ENCODE peak calls at places on chromosomes 7 and 10, in five cellular contexts. U is ovary, O is GM23338, C is neural progenitor cell, X is endothelial cell of umbilical vein. R is an unnamed sample. For H3K36me3, the result is how much of the 10 kb centered on the place peaks cover.

GRCh38 chr10:47165711-47166404 is 134.1 kb upstream of the GDF10 start:
- DNase-seq in U (peak), O (no peak), C (no peak), X (peak), R (no peak)

GRCh38 chr10:99534939-99535763 is 2.4 kb downstream of the NKX2-3 start:
- DNase-seq in U (no peak), O (peak), C (peak), X (no peak), R (peak)

GRCh38 chr7:80047856-80048459 is 86.7 kb upstream of the GNAI1 start:
- DNase-seq in U (no peak), O (no peak), C (no peak), X (no peak), R (no peak)

GRCh38 chr7:46909601-46910051 is 672.3 kb downstream of the TNS3 start:
- DNase-seq in U (no peak), O (no peak), C (no peak), X (no peak), R (no peak)

GRCh38 chr10:23294638-23295247 is 49.9 kb downstream of the C10orf67 start:
- DNase-seq in U (no peak), O (peak), C (peak), X (no peak), R (no peak)

GRCh38 chr10:75977146-75977545 is 545.7 kb downstream of the LRMDA start:
- DNase-seq in U (peak), O (no peak), C (no peak), X (no peak), R (no peak)

GRCh38 chr10:86411281-86411841 is 44.8 kb upstream of the GRID1 start:
- DNase-seq in U (no peak), O (no peak), C (no peak), X (peak), R (no peak)

GRCh38 chr10:821322-821721 is 110.2 kb downstream of the LARP4B start:
- DNase-seq in U (no peak), O (no peak), C (no peak), X (no peak), R (no peak)

GRCh38 chr10:127450644-127451043 is 98.5 kb upstream of the NPS start:
- DNase-seq in U (no peak), O (no peak), C (no peak), X (no peak), R (no peak)

GRCh38 chr10:70898687-70899086 is 10.3 kb upstream of the PCBD1 start:
- DNase-seq in U (no peak), O (no peak), C (no peak), X (no peak), R (no peak)

GRCh38 chr7:81482600-81483186 is 287.2 kb downstream of the HGF start:
- DNase-seq in U (no peak), O (peak), C (peak), X (peak), R (no peak)

GRCh38 chr10:67697646-67698245 is 1.8 kb upstream of the CTNNA3 start:
- DNase-seq in U (no peak), O (peak), C (peak), X (peak), R (no peak)

GRCh38 chr10:490256-490655 is 199.2 kb downstream of the DIP2C start:
- DNase-seq in U (peak), O (no peak), C (no peak), X (no peak), R (no peak)

GRCh38 chr7:30141405-30142045 is 6.7 kb downstream of the MTURN start:
- DNase-seq in U (no peak), O (no peak), C (no peak), X (no peak), R (no peak)

GRCh38 chr10:83373659-83374058 is 765.6 kb upstream of the GHITM start:
- DNase-seq in U (no peak), O (peak), C (peak), X (peak), R (no peak)

GRCh38 chr7:100372256-100372655 is 1.0 kb upstream of the PILRA start:
- DNase-seq in U (no peak), O (no peak), C (no peak), X (no peak), R (no peak)

GRCh38 chr10:76022366-76022765 is 590.9 kb downstream of the LRMDA start:
- DNase-seq in U (no peak), O (no peak), C (no peak), X (no peak), R (no peak)

GRCh38 chr10:58335306-58336005 is 650 bp downstream of the UBE2D1 start:
- DNase-seq in U (peak), O (peak), C (peak), X (peak), R (peak)

GRCh38 chr10:109727436-109727835 is 195.9 kb downstream of the XPNPEP1 start:
- DNase-seq in U (no peak), O (no peak), C (no peak), X (no peak), R (no peak)

GRCh38 chr10:69332278-69333010 is 54.1 kb downstream of the HK1 start:
- DNase-seq in U (no peak), O (no peak), C (no peak), X (no peak), R (no peak)

GRCh38 chr7:50799873-50800272 is 17.2 kb upstream of the GRB10 start:
- DNase-seq in U (no peak), O (no peak), C (no peak), X (no peak), R (no peak)

GRCh38 chr7:65946895-65947294 is 35.1 kb downstream of the GUSB start:
- DNase-seq in U (peak), O (no peak), C (no peak), X (peak), R (no peak)

GRCh38 chr7:50762337-50762736 is 20.4 kb downstream of the GRB10 start:
- DNase-seq in U (no peak), O (no peak), C (no peak), X (no peak), R (no peak)

GRCh38 chr10:69729326-69730048 is 72.2 kb upstream of the COL13A1 start:
- DNase-seq in U (no peak), O (no peak), C (no peak), X (no peak), R (no peak)

GRCh38 chr10:124565565-124566221 is 104.1 kb downstream of the LHPP start:
- DNase-seq in U (no peak), O (peak), C (peak), X (no peak), R (no peak)

GRCh38 chr10:61617586-61617985 is 45.1 kb upstream of the CABCOCO1 start:
- DNase-seq in U (no peak), O (no peak), C (no peak), X (no peak), R (no peak)

GRCh38 chr10:92173996-92174395 is 116.9 kb downstream of the CPEB3 start:
- DNase-seq in U (no peak), O (peak), C (peak), X (no peak), R (no peak)

GRCh38 chr7:157411580-157411979 is 74.8 kb downstream of the DNAJB6 start:
- DNase-seq in U (no peak), O (peak), C (no peak), X (no peak), R (no peak)

GRCh38 chr7:112484671-112485097 is 3.9 kb downstream of the LSMEM1 start:
- DNase-seq in U (no peak), O (no peak), C (no peak), X (peak), R (no peak)

GRCh38 chr10:7100004-7100697 is 310.7 kb downstream of the SFMBT2 start:
- DNase-seq in U (no peak), O (no peak), C (no peak), X (no peak), R (no peak)
- H3K36me3 ChIP-seq in U (under half), O (under half), C (under half), X (under half), R (under half)

GRCh38 chr10:14587540-14588083 is 187.1 kb downstream of the FAM107B start:
- DNase-seq in U (no peak), O (no peak), C (no peak), X (no peak), R (no peak)
- TF ChIP-seq CTCF in U (no peak), O (no peak), C (no peak), X (no peak), R (no peak)

GRCh38 chr7:155750255-155751125 is 61.8 kb downstream of the SHH start:
- DNase-seq in U (no peak), O (no peak), C (no peak), X (peak), R (no peak)
- H3K4me3 ChIP-seq in U (no peak), O (no peak), C (no peak), X (no peak), R (no peak)

DNA sequence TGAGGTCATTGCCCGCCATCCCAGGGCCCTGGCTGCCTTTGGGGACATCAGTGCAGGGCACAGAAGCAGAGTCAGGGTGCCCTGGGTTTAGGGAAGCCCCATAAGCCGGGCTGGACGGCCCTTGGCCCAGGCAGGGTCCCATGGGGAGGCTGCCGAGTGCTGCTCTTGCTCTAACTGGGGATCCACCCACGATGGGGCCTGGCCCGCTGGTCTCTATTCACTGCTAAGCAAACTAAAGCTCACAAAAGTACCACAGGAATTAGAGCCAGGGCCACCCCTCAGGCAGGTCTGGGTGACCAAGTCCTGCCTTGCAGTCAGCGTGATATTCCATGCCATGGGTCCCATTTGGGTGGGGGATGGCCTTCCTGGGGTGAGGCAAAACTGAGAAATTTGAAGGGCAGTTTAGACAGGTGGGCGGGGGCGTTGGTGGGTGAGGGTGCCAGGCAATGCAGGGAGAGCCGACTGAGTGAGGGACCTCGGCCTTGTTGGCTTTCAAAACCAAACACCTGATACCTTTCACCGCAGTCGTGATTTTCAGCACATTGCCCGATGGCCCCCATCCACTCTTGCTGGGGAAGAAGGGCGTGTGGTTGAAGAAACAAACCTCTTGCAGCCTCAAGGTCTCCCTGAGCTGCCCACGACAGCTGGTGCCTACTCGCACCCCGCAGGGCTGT is 92.8 kb upstream of the PPIF start:
- DNase-seq in U (no peak), O (no peak), C (no peak), X (no peak), R (no peak)
- H3K36me3 ChIP-seq in U (under half), O (under half), C (under half), X (under half), R (under half)

GRCh38 chr7:98944386-98944785 is 66.1 kb downstream of the TRRAP start:
- DNase-seq in U (no peak), O (no peak), C (no peak), X (no peak), R (no peak)
- TF ChIP-seq CTCF in U (no peak), O (no peak), C (no peak), X (no peak), R (no peak)

GRCh38 chr10:52212062-52212461 is 102.0 kb upstream of the DKK1 start:
- DNase-seq in U (no peak), O (peak), C (no peak), X (no peak), R (no peak)

GRCh38 chr10:52215745-52216361 is 98.2 kb upstream of the DKK1 start:
- DNase-seq in U (peak), O (peak), C (peak), X (peak), R (peak)

GRCh38 chr10:52210161-52210560 is 103.9 kb upstream of the DKK1 start:
- DNase-seq in U (no peak), O (no peak), C (no peak), X (no peak), R (no peak)

GRCh38 chr10:52213511-52213831 is 100.6 kb upstream of the DKK1 start:
- DNase-seq in U (no peak), O (peak), C (peak), X (no peak), R (no peak)

GRCh38 chr10:52212802-52213510 is 101.1 kb upstream of the DKK1 start:
- DNase-seq in U (no peak), O (no peak), C (no peak), X (no peak), R (no peak)
- H3K4me3 ChIP-seq in U (no peak), O (no peak), C (no peak), X (no peak), R (no peak)

DNA sequence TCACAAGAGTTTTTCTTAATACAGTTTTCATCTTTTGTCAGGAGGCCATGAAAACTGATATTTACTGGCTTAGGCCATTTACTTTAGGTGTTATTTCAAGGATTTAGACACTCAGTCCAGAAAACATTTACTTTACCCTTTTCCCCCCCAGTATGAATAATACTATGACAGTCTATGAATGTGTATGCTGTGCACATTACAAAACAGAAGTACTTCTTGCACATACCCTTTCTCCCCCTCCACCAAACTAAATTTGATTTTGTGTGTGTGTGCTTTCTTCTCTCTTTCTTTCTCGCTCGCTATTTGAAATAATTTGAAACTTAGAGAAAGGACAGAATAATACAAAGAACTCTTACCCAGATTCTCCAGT is 41.3 kb downstream of the RBM33 start:
- DNase-seq in U (no peak), O (no peak), C (no peak), X (no peak), R (no peak)
- H3K36me3 ChIP-seq in U (under half), O (under half), C (under half), X (under half), R (under half)

DNA sequence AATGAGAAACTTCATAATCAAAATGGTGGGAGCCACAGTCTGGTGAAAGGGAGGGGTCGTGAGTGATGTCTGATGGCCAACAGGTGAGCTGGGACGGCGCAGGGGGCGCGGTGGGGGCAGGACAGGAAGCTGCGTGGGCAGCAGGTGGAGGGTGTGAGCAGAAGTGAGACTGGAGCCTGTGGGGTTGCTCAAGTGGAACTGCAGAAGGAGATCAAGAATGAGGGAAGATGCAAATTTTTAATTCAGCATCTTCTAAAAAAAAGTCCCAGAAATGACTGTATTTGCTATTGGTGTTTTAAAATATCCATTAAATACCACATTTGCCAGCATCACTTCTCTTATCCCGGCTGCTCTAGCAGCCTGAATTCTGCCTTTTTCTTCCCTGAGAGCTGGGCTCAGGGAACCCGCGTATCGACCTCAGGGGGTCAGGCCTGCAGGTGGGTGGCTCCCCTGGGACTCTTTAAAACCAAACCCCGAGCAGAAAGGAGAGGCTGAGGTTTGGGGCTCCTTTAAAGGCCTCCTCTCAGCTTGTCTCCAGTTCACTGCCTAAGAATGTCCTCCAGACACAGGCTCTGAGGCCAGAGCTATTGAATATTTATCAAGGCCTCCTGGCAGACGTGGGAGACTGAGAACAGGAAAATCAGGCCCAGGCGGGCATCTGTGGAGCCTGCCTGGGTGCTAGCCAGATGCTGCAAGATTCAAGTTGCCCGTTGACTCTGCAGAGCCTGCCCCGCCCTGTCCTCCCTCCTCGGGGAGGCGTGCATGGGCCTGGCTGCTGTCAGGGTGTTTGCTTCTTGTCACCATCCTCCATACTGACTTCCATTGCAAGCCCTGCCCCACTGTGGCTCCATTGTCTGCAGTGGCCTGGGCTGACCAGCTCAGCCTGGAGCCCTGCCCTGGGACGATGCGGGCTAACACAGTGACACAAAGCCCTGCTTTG is 53.9 kb downstream of the SYPL1 start:
- DNase-seq in U (no peak), O (no peak), C (peak), X (no peak), R (peak)
- TF ChIP-seq CTCF in U (no peak), O (no peak), C (no peak), X (no peak), R (no peak)

GRCh38 chr10:59537451-59537850 is 172.2 kb downstream of the SLC16A9 start:
- DNase-seq in U (no peak), O (no peak), C (no peak), X (no peak), R (no peak)
- H3K4me3 ChIP-seq in U (no peak), O (no peak), C (no peak), X (no peak), R (no peak)